ENCODE peak calls at places on chromosomes 12 and 14, in five cellular contexts. Z, T, O, F and R are unnamed samples.

GRCh38 chr14:50830932-50831703 is at the start of gene NIN:
- DNase-seq in Z (peak), T (peak), O (peak), F (peak), R (peak)

GRCh38 chr14:103727313-103728000 is 11.8 kb downstream of the ZFYVE21 start:
- DNase-seq in Z (no peak), T (peak), O (no peak), F (no peak), R (peak)

GRCh38 chr14:88983755-88984154 is 159.3 kb downstream of the TTC8 start:
- DNase-seq in Z (no peak), T (no peak), O (no peak), F (peak), R (no peak)

GRCh38 chr14:84797326-84797725 is 732.6 kb upstream of the FLRT2 start:
- DNase-seq in Z (no peak), T (no peak), O (no peak), F (no peak), R (no peak)

GRCh38 chr14:20791199-20791996 is 10.3 kb downstream of the RNASE6 start:
- DNase-seq in Z (no peak), T (no peak), O (no peak), F (no peak), R (no peak)

GRCh38 chr14:26820101-26820500 is 222.3 kb upstream of the NOVA1 start:
- DNase-seq in Z (no peak), T (no peak), O (no peak), F (no peak), R (no peak)

GRCh38 chr12:52274521-52274920 is at the start of gene KRT86:
- DNase-seq in Z (no peak), T (no peak), O (no peak), F (no peak), R (no peak)

GRCh38 chr14:88516742-88517418 is 37.9 kb downstream of the PTPN21 start:
- DNase-seq in Z (no peak), T (peak), O (no peak), F (no peak), R (no peak)

GRCh38 chr14:60805881-60806569 is 71.5 kb downstream of the MNAT1 start:
- DNase-seq in Z (no peak), T (no peak), O (peak), F (no peak), R (no peak)

GRCh38 chr14:28308727-28309126 is 457.9 kb upstream of the FOXG1 start:
- DNase-seq in Z (no peak), T (no peak), O (peak), F (peak), R (no peak)

GRCh38 chr14:48261436-48261835 is 586.0 kb upstream of the MDGA2 start:
- DNase-seq in Z (no peak), T (no peak), O (no peak), F (no peak), R (no peak)

GRCh38 chr12:6827982-6828670 is at the start of gene P3H3:
- DNase-seq in Z (peak), T (no peak), O (peak), F (peak), R (no peak)

GRCh38 chr12:14373202-14373601 is 7.7 kb downstream of the ATF7IP start:
- DNase-seq in Z (no peak), T (no peak), O (peak), F (no peak), R (no peak)

GRCh38 chr14:75515631-75515999 is 6.7 kb upstream of the BATF start:
- DNase-seq in Z (no peak), T (no peak), O (no peak), F (no peak), R (no peak)

GRCh38 chr14:88790501-88791251 is 2.1 kb downstream of the EML5 start:
- DNase-seq in Z (no peak), T (no peak), O (no peak), F (no peak), R (no peak)

GRCh38 chr12:115388139-115388538 is 704.2 kb upstream of the TBX3 start:
- DNase-seq in Z (no peak), T (no peak), O (no peak), F (no peak), R (no peak)

GRCh38 chr14:24381363-24382102 is 13.5 kb downstream of the NFATC4 start:
- DNase-seq in Z (no peak), T (no peak), O (no peak), F (no peak), R (no peak)

GRCh38 chr12:104877107-104877705 is 80.9 kb downstream of the SLC41A2 start:
- DNase-seq in Z (no peak), T (peak), O (peak), F (peak), R (peak)

GRCh38 chr14:23183479-23183878 is at the start of gene SLC7A8:
- DNase-seq in Z (peak), T (peak), O (peak), F (no peak), R (no peak)

GRCh38 chr12:111687255-111687654 is 1.4 kb downstream of the ACAD10 start:
- DNase-seq in Z (no peak), T (no peak), O (peak), F (peak), R (peak)

GRCh38 chr12:131102991-131103609 is 149.4 kb downstream of the ADGRD1 start:
- DNase-seq in Z (no peak), T (no peak), O (no peak), F (no peak), R (no peak)

GRCh38 chr12:1939745-1940607 is 21.5 kb upstream of the CACNA2D4 start:
- DNase-seq in Z (peak), T (peak), O (peak), F (peak), R (peak)
- TF ChIP-seq POLR2A in Z (no peak), T (no peak), O (no peak), F (no peak), R (no peak)

GRCh38 chr14:67816326-67817009 is at the start of gene ZFYVE26:
- DNase-seq in Z (peak), T (peak), O (peak), F (peak), R (peak)
- TF ChIP-seq POLR2A in Z (peak), T (peak), O (peak), F (peak), R (peak)

GRCh38 chr12:100860611-100861010 is 66.0 kb downstream of the ANO4 start:
- DNase-seq in Z (no peak), T (no peak), O (no peak), F (no peak), R (no peak)

GRCh38 chr12:100857971-100858370 is 63.4 kb downstream of the ANO4 start:
- DNase-seq in Z (no peak), T (no peak), O (no peak), F (no peak), R (no peak)

GRCh38 chr12:100857418-100857817 is 62.8 kb downstream of the ANO4 start:
- DNase-seq in Z (no peak), T (no peak), O (no peak), F (no peak), R (no peak)

GRCh38 chr12:100859063-100859627 is 64.6 kb downstream of the ANO4 start:
- DNase-seq in Z (no peak), T (no peak), O (no peak), F (no peak), R (no peak)

DNA sequence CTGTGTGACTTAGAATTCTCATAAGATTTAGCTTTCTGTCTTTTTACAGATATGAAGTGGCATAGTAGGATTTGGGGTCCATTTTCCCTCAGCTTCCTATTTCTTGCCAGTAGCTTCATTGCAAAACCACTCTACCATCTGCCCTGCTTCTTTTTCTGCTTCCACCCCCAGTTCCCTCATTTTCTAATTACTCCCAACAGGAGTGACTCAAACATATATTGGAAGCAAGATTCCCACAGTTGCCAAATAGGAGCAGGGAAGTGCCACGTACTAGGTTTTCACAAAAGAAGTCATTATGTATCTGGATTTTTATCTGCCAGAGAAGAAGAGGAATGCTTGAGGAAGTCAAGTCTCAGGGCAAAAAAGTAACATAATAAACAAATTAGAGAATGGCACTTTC is 64.1 kb downstream of the ANO4 start:
- DNase-seq in Z (no peak), T (no peak), O (no peak), F (no peak), R (no peak)
- TF ChIP-seq POLR2A in Z (no peak), T (no peak), O (no peak), F (no peak), R (no peak)

DNA sequence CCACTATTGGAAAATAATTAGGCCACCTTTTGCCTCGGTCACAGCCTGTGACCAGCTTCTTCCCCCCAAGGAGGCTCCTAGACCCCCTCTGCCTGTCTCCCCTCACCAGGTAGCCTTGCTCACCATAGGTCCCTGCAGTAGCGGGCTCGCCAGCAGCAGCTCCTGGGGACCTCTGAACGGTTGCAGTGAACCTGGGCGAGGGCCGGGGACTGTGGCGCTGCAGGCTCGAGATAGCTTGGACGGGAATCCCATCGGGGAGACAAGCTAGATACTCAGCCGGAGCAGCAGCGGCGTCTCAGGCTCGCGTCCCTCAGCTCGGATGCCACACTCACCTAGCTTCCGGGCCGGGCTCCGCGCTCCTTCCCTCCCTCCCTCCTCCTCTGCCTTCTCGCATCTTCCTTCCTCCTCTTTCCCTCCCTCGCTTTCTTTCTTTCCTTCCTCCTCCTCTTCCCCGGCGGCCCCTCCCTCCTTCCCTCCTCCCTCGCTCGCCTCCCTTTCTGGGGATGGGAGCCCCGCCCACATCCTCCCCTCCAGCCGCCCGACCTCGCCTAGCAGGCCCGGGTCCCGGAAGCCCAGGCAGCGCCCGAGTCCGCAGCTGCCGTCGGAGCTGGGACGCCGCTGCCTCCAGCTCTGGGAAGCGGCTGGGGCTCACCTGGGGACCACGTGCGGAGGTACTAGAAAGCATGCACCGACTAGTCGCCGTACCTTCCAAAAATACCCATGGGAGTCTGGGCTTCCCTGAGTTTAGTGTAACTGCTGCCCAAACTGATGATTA is at the start of gene BMP4:
- DNase-seq in Z (peak), T (peak), O (peak), F (peak), R (no peak)
- TF ChIP-seq POLR2A in Z (no peak), T (no peak), O (peak), F (peak), R (no peak)

DNA sequence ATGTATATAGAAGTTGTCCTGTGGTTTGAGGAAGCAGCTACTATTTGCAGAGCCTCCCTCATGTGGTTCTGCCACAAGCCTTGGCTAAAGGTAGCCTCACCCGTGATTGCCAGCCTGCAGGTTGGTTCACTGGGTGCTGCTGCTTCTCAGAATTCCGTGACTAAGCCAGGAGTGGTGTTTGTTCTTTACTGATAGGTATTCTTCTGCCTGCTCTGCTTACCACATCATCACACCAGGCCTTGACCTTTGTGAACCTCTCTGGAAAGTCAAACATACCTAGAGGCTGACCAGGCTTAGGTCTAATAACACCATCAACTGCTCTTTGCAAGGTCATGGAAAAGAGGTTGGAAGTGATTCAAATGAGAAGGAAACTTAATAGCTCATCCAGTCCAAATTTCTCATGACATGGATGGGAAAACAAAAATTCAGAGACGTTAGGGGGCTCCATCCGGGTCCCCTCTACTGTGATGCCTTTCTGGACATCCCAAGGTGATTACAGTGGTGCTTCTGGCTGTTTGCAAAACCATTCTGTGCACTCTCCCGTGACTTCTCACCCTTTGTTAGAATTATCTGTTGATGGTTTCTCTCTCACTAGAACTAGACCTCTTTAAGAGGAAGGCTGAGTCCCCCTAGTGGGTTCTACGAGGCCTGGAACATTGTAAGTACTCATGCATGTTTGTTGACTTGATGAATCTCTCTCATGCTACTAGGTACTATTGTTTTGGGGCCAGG is 8.5 kb upstream of the SOCS2 start:
- DNase-seq in Z (peak), T (peak), O (no peak), F (peak), R (peak)
- TF ChIP-seq POLR2A in Z (peak), T (no peak), O (no peak), F (no peak), R (no peak)

DNA sequence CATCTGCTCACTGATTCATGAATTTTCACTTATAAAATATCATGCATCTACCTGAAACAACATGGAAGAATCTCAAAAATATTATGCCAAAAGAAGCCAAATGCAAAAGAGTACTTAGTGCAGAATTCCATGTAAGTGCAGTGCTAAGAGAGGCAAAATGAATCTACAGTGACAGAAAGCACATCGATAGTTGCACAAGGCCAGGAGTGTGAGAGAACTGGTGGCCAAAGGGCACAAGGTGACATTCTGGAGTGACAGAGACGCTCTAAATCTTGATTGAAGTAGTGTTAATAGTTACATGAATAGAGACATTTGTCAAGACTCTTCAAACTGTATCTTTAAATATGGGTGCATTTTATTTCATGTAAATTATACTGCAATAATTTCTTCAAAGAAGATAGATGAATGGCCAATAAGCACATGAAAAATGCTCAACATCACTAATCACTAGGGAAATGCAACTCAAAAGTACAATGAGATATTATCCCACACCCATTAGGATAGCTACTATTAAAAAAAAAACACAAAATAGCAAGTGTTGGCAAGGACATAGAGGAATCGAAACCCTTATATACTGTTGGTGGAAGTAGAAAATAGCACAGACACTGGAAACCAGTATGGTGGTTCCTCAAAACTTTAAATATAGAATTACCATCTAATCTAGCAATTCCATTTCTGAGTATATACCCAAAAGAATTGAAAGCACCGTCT is 71.7 kb upstream of the KICS2 start:
- DNase-seq in Z (no peak), T (no peak), O (no peak), F (no peak), R (no peak)
- TF ChIP-seq POLR2A in Z (no peak), T (no peak), O (no peak), F (no peak), R (no peak)

DNA sequence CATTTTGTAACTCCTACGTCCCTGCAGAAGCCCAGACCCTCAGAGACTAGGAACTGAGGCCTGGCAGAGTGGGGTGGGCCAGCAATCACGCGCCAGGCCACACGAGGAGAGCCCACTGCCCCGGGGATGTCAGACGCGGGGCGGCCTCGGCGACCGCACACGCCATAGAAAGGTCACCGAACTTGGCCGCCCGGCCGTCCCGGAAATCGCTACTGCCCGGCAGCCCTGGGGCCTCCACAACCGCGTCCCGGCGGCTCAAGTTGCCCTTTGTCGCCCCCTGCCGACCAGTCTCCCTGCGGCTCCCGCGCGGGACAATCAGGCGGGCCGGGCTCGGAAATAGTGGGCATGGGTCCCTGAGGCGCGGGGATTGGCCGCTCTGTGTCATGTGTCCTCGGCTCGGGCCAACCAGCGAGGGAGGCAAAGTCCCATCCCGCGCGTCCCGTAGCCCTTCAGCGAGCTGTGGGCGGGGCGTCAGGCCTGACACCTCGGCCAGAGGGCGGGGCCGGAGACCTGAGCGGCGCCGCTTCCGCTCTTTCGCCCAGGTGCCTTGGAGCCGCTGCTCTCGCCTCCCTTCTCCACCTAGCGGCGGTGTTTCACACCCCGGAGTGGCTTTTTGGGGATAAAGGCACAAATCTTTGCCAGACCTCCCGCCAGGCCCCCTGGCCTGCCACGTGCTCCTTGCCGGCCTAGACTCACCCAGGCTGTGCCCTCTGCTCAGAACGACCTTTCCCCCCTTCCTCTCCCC is 33.4 kb upstream of the DEGS2 start:
- DNase-seq in Z (peak), T (peak), O (peak), F (peak), R (peak)
- TF ChIP-seq POLR2A in Z (peak), T (peak), O (no peak), F (peak), R (peak)

GRCh38 chr12:109476807-109477184 is 304 bp downstream of the KCTD10 start:
- DNase-seq in Z (no peak), T (no peak), O (no peak), F (no peak), R (no peak)

GRCh38 chr12:109477963-109478315 is 505 bp downstream of the UBE3B start:
- DNase-seq in Z (no peak), T (no peak), O (no peak), F (no peak), R (no peak)

GRCh38 chr12:109475993-109476806 is 900 bp downstream of the KCTD10 start:
- DNase-seq in Z (no peak), T (no peak), O (no peak), F (no peak), R (peak)

GRCh38 chr12:109475121-109475520 is 2.0 kb downstream of the KCTD10 start:
- DNase-seq in Z (no peak), T (no peak), O (no peak), F (no peak), R (no peak)

GRCh38 chr12:109477185-109477962 is at the start of the genes KCTD10 and UBE3B:
- DNase-seq in Z (peak), T (peak), O (peak), F (peak), R (peak)
- TF ChIP-seq POLR2A in Z (peak), T (peak), O (peak), F (peak), R (peak)